ENCODE peak calls at places on chromosomes 11 and 22, in ten cellular contexts. Q is amniotic stem cell; K is stimulated activated CD4-positive, alpha-beta T cell treated with anti-CD3 and anti-CD28 coated beads, Interleukin-12 subunit alpha, Interleukin-12 subunit beta, amount 100 ng/mL, for 4 hours; J is fibroblast of the conjunctiva; M is IMR-90; T is GM20000; W is GM19239; N is ACHN; F is epithelial cell of prostate; B is activated CD4-positive, CD25-positive, alpha-beta regulatory T cell treated with anti-CD3 and anti-CD28 coated beads, Interleukin-2, amount 50 U/mL, for 72 hours. H is an unnamed sample.

GRCh38 chr11:8019671-8020597 is 32.8 kb downstream of the EIF3F start:
- DNase-seq in Q (peak), K (peak), J (no peak), M (peak), T (peak), W (no peak), N (no peak), F (no peak), B (no peak), H (no peak)

GRCh38 chr11:31060880-31061279 is 308.7 kb downstream of the DCDC1 start:
- DNase-seq in Q (no peak), K (no peak), J (no peak), M (peak), T (no peak), W (no peak), N (no peak), F (no peak), B (no peak), H (no peak)

GRCh38 chr11:99505319-99505718 is 484.6 kb downstream of the CNTN5 start:
- DNase-seq in Q (no peak), K (no peak), J (peak), M (peak), T (no peak), W (no peak), N (no peak), F (no peak), B (no peak), H (no peak)

GRCh38 chr11:11293798-11294611 is 59.0 kb downstream of the CSNK2A3 start:
- DNase-seq in Q (no peak), K (no peak), J (no peak), M (no peak), T (no peak), W (no peak), N (no peak), F (no peak), B (no peak), H (no peak)

GRCh38 chr11:134646561-134646960 is 234.5 kb upstream of the B3GAT1 start:
- DNase-seq in Q (no peak), K (no peak), J (no peak), M (no peak), T (no peak), W (no peak), N (no peak), F (no peak), B (no peak), H (no peak)

GRCh38 chr22:47209547-47210023 is 447.1 kb downstream of the TBC1D22A start:
- DNase-seq in Q (no peak), K (no peak), J (no peak), M (no peak), T (no peak), W (no peak), N (no peak), F (no peak), B (peak), H (peak)

GRCh38 chr11:56905442-56905841 is 83.3 kb upstream of the OR5AK2 start:
- DNase-seq in Q (no peak), K (no peak), J (no peak), M (no peak), T (no peak), W (no peak), N (no peak), F (no peak), B (no peak), H (no peak)

GRCh38 chr11:131246156-131246555 is 124.3 kb upstream of the NTM start:
- DNase-seq in Q (no peak), K (no peak), J (no peak), M (no peak), T (no peak), W (no peak), N (no peak), F (no peak), B (no peak), H (no peak)

GRCh38 chr11:47788181-47788580 is 21.0 kb upstream of the FNBP4 start:
- DNase-seq in Q (no peak), K (no peak), J (no peak), M (peak), T (no peak), W (no peak), N (no peak), F (no peak), B (no peak), H (no peak)

GRCh38 chr22:46894851-46895640 is 132.6 kb downstream of the TBC1D22A start:
- DNase-seq in Q (no peak), K (no peak), J (no peak), M (no peak), T (no peak), W (no peak), N (no peak), F (no peak), B (no peak), H (no peak)

GRCh38 chr22:25159028-25159427 is 40.6 kb upstream of the CRYBB3 start:
- DNase-seq in Q (no peak), K (no peak), J (no peak), M (no peak), T (no peak), W (no peak), N (no peak), F (no peak), B (no peak), H (no peak)

GRCh38 chr22:48654492-48654891 is 1173.2 kb downstream of the BRD1 start:
- DNase-seq in Q (no peak), K (no peak), J (no peak), M (no peak), T (no peak), W (no peak), N (no peak), F (no peak), B (no peak), H (no peak)

GRCh38 chr11:94583213-94583884 is 16.2 kb downstream of the PIWIL4 start:
- DNase-seq in Q (no peak), K (no peak), J (no peak), M (no peak), T (no peak), W (no peak), N (no peak), F (no peak), B (no peak), H (no peak)

GRCh38 chr11:45659818-45660160 is 5.6 kb downstream of the CHST1 start:
- DNase-seq in Q (no peak), K (no peak), J (no peak), M (no peak), T (no peak), W (no peak), N (no peak), F (no peak), B (no peak), H (no peak)

GRCh38 chr22:21759133-21759532 is 23.5 kb upstream of the YPEL1 start:
- DNase-seq in Q (no peak), K (no peak), J (no peak), M (no peak), T (no peak), W (no peak), N (no peak), F (no peak), B (no peak), H (no peak)

GRCh38 chr11:129427376-129427775 is 51.7 kb downstream of the BARX2 start:
- DNase-seq in Q (no peak), K (no peak), J (no peak), M (no peak), T (no peak), W (no peak), N (no peak), F (no peak), B (no peak), H (no peak)

H was measured in stimulated activated naive CD8-positive, alpha-beta T cell treated with anti-CD3 and anti-CD28 coated beads, Interleukin-15, amount 100 ng/mL, for 72 hours.